ENCODE peak calls at places on chromosomes 5 and 9, in ten cellular contexts. M is AG04450, B is tibial artery, G is IMR-90, A is thoracic aorta, W is lower lobe of right lung, X is heart left ventricle, O is right lobe of liver, T is mammary epithelial cell, K is BJ. S is an unnamed sample. For H3K27me3, the result is how much of the 10 kb centered on the place peaks cover.

GRCh38 chr9:137716694-137717287 is 98.0 kb downstream of the EHMT1 start:
- DNase-seq in M (no peak), B (no peak), G (no peak), A (no peak), W (no peak), X (no peak), O (no peak), T (no peak), K (no peak), S (no peak)

GRCh38 chr9:18746631-18747030 is 272.7 kb downstream of the ADAMTSL1 start:
- DNase-seq in M (no peak), B (no peak), G (no peak), A (no peak), W (no peak), X (no peak), O (no peak), T (no peak), K (no peak), S (no peak)

GRCh38 chr5:159184236-159184635 is 25.1 kb downstream of the RNF145 start:
- DNase-seq in M (peak), B (no peak), G (peak), A (no peak), W (no peak), X (no peak), O (no peak), T (no peak), K (no peak), S (no peak)

GRCh38 chr5:39195198-39195826 is 24.1 kb downstream of the FYB1 start:
- DNase-seq in M (no peak), B (no peak), G (no peak), A (no peak), W (no peak), X (no peak), O (no peak), T (no peak), K (no peak), S (no peak)

GRCh38 chr9:124652203-124652992 is 118.7 kb downstream of the NR6A1 start:
- DNase-seq in M (peak), B (no peak), G (peak), A (no peak), W (no peak), X (no peak), O (no peak), T (peak), K (peak), S (peak)

GRCh38 chr5:160165137-160166068 is 46.2 kb upstream of the PWWP2A start:
- DNase-seq in M (peak), B (peak), G (peak), A (peak), W (peak), X (peak), O (peak), T (peak), K (peak), S (peak)

GRCh38 chr5:54756796-54757402 is 228.5 kb downstream of the ESM1 start:
- DNase-seq in M (no peak), B (no peak), G (peak), A (no peak), W (no peak), X (no peak), O (no peak), T (peak), K (no peak), S (no peak)

GRCh38 chr5:83957188-83957587 is 236.5 kb upstream of the HAPLN1 start:
- DNase-seq in M (no peak), B (no peak), G (peak), A (no peak), W (no peak), X (no peak), O (no peak), T (peak), K (no peak), S (no peak)

GRCh38 chr9:134951461-134951860 is 33.7 kb upstream of the FCN1 start:
- DNase-seq in M (no peak), B (peak), G (no peak), A (no peak), W (no peak), X (no peak), O (no peak), T (no peak), K (no peak), S (no peak)

GRCh38 chr5:43014522-43014921 is 25.6 kb downstream of the ANXA2R start:
- DNase-seq in M (no peak), B (no peak), G (no peak), A (no peak), W (no peak), X (no peak), O (no peak), T (no peak), K (no peak), S (no peak)

GRCh38 chr9:89661956-89662717 is 57.3 kb downstream of the GADD45G start:
- DNase-seq in M (peak), B (peak), G (peak), A (peak), W (peak), X (peak), O (peak), T (peak), K (peak), S (peak)

GRCh38 chr5:33944543-33945132 is 8.5 kb downstream of the RXFP3 start:
- DNase-seq in M (no peak), B (no peak), G (no peak), A (no peak), W (no peak), X (no peak), O (no peak), T (no peak), K (no peak), S (no peak)

GRCh38 chr9:127572961-127573727 is 38.9 kb upstream of the STXBP1 start:
- DNase-seq in M (no peak), B (no peak), G (peak), A (no peak), W (no peak), X (no peak), O (no peak), T (no peak), K (peak), S (no peak)

GRCh38 chr9:99105152-99106043 is 485 bp downstream of the TGFBR1 start:
- DNase-seq in M (no peak), B (peak), G (peak), A (peak), W (peak), X (peak), O (peak), T (peak), K (no peak), S (no peak)

GRCh38 chr5:24642022-24642421 is 2.8 kb downstream of the CDH10 start:
- DNase-seq in M (no peak), B (no peak), G (peak), A (no peak), W (no peak), X (no peak), O (no peak), T (peak), K (no peak), S (no peak)

GRCh38 chr5:83922699-83923098 is 202.0 kb upstream of the HAPLN1 start:
- DNase-seq in M (no peak), B (no peak), G (no peak), A (no peak), W (no peak), X (no peak), O (no peak), T (no peak), K (no peak), S (no peak)

GRCh38 chr5:143054480-143054941 is 284.3 kb downstream of the ARHGAP26 start:
- DNase-seq in M (no peak), B (no peak), G (peak), A (no peak), W (no peak), X (no peak), O (no peak), T (no peak), K (no peak), S (no peak)

GRCh38 chr5:177507165-177507564 is 2.5 kb downstream of the DOK3 start:
- DNase-seq in M (no peak), B (no peak), G (no peak), A (no peak), W (no peak), X (no peak), O (no peak), T (no peak), K (no peak), S (no peak)
- TF ChIP-seq CTCF in M (peak), B (no peak), G (peak), A (no peak), W (no peak), X (no peak), O (no peak), T (peak), K (peak), S (no peak)

DNA sequence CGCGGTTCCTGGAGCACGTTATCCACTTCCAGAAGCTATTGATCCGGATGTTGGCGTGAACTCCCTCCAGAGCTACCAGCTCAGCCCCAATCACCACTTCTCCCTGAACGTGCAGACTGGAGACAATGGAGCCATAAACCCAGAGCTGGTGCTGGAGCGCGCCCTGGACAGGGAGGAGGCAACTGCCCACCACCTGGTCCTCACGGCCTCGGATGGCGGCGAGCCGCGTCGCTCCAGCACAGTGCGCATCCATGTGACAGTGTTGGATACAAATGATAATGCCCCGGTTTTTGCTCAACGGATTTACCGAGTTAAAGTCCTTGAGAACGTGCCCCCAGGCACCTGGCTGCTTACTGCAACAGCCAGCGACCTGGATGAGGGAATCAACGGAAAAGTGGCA is 809 bp downstream of the PCDHGA9 start:
- DNase-seq in M (no peak), B (no peak), G (no peak), A (no peak), W (no peak), X (no peak), O (no peak), T (no peak), K (no peak), S (no peak)
- H3K4me3 ChIP-seq in M (peak), B (no peak), G (no peak), A (peak), W (peak), X (peak), O (no peak), T (no peak), K (no peak), S (no peak)

GRCh38 chr9:132163457-132163875 is 1.6 kb downstream of the NTNG2 start:
- DNase-seq in M (no peak), B (no peak), G (peak), A (no peak), W (no peak), X (peak), O (no peak), T (no peak), K (no peak), S (no peak)

GRCh38 chr9:132162764-132163456 is 1.1 kb downstream of the NTNG2 start:
- DNase-seq in M (no peak), B (no peak), G (no peak), A (no peak), W (no peak), X (peak), O (no peak), T (no peak), K (no peak), S (no peak)

GRCh38 chr9:132163876-132164603 is 2.2 kb downstream of the NTNG2 start:
- DNase-seq in M (no peak), B (no peak), G (no peak), A (no peak), W (no peak), X (peak), O (no peak), T (no peak), K (no peak), S (no peak)

GRCh38 chr9:132160802-132161742 is 786 bp upstream of the NTNG2 start:
- DNase-seq in M (peak), B (no peak), G (peak), A (no peak), W (no peak), X (peak), O (no peak), T (peak), K (no peak), S (peak)

GRCh38 chr9:132161743-132162187 is at the start of gene NTNG2:
- DNase-seq in M (no peak), B (no peak), G (no peak), A (no peak), W (no peak), X (no peak), O (no peak), T (no peak), K (no peak), S (no peak)
- H3K27me3 ChIP-seq in M (half or more), B (under half), G (half or more), A (under half), W (half or more), X (half or more), O (under half), T (under half), K (under half), S (half or more)

DNA sequence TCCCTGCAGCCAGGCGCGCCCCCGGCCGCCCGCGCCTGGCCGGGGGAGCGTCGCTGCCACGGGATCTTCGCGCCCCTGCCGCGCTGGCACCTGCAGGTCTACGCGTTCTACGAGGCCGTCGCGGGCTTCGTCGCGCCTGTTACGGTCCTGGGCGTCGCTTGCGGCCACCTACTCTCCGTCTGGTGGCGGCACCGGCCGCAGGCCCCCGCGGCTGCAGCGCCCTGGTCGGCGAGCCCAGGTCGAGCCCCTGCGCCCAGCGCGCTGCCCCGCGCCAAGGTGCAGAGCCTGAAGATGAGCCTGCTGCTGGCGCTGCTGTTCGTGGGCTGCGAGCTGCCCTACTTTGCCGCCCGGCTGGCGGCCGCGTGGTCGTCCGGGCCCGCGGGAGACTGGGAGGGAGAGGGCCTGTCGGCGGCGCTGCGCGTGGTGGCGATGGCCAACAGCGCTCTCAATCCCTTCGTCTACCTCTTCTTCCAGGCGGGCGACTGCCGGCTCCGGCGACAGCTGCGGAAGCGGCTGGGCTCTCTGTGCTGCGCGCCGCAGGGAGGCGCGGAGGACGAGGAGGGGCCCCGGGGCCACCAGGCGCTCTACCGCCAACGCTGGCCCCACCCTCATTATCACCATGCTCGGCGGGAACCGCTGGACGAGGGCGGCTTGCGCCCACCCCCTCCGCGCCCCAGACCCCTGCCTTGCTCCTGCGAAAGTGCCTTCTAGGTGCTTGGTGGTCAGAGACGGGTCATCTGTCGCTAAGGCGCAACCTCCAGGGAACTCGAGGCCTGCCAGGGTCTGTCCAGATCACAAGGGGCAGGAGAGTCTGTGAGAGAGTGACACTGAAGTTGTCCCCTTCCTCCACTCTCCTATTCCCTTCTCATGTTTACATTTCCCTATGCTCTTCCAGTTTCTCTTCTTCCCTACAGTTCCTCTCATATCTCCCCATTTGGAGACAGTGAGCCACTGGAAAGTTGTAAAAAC is 1.3 kb downstream of the GPR150 start:
- DNase-seq in M (no peak), B (peak), G (no peak), A (no peak), W (peak), X (peak), O (peak), T (no peak), K (no peak), S (no peak)
- TF ChIP-seq CTCF in M (no peak), B (no peak), G (peak), A (no peak), W (no peak), X (no peak), O (no peak), T (no peak), K (no peak), S (no peak)

S was measured in kidney epithelial cell.